ENCODE peak calls at places on chromosomes 11 and 22, in seven cellular contexts. H, A, Q, N, I, K and L are unnamed samples.

GRCh38 chr11:36953986-36954385 is 355.9 kb upstream of the RAG2 start:
- DNase-seq in H (no peak), A (no peak), Q (no peak), N (no peak), I (no peak), K (no peak), L (no peak)

GRCh38 chr11:100682247-100682969 is 4.7 kb upstream of the ARHGAP42 start:
- DNase-seq in H (no peak), A (peak), Q (no peak), N (no peak), I (no peak), K (no peak), L (no peak)

GRCh38 chr11:102989379-102990047 is 34.0 kb upstream of the MMP13 start:
- DNase-seq in H (no peak), A (no peak), Q (no peak), N (no peak), I (no peak), K (no peak), L (no peak)

GRCh38 chr11:2805388-2806057 is 80.1 kb downstream of the CDKN1C start:
- DNase-seq in H (no peak), A (no peak), Q (no peak), N (peak), I (no peak), K (no peak), L (no peak)

GRCh38 chr11:122524532-122524882 is 131.0 kb upstream of the UBASH3B start:
- DNase-seq in H (no peak), A (peak), Q (no peak), N (no peak), I (no peak), K (no peak), L (no peak)

GRCh38 chr22:49212002-49212401 is 615.7 kb downstream of the BRD1 start:
- DNase-seq in H (no peak), A (no peak), Q (no peak), N (peak), I (no peak), K (no peak), L (no peak)

GRCh38 chr22:44689173-44689572 is 12.8 kb upstream of the PRR5 start:
- DNase-seq in H (no peak), A (no peak), Q (no peak), N (no peak), I (no peak), K (no peak), L (no peak)

GRCh38 chr11:27443746-27444465 is 28.7 kb downstream of the LGR4 start:
- DNase-seq in H (no peak), A (no peak), Q (no peak), N (no peak), I (no peak), K (no peak), L (no peak)

GRCh38 chr11:15161746-15162145 is 47.0 kb downstream of the INSC start:
- DNase-seq in H (no peak), A (no peak), Q (no peak), N (no peak), I (no peak), K (no peak), L (no peak)

GRCh38 chr22:39090426-39091064 is 6.5 kb upstream of the APOBEC3H start:
- DNase-seq in H (peak), A (no peak), Q (peak), N (no peak), I (peak), K (peak), L (peak)

GRCh38 chr22:23834406-23834805 is 4.4 kb downstream of the DERL3 start:
- DNase-seq in H (no peak), A (no peak), Q (no peak), N (no peak), I (no peak), K (no peak), L (no peak)

GRCh38 chr11:131486100-131486499 is 115.7 kb downstream of the NTM start:
- DNase-seq in H (no peak), A (no peak), Q (no peak), N (no peak), I (no peak), K (no peak), L (no peak)

GRCh38 chr22:40300884-40301672 is 45.2 kb upstream of the ADSL start:
- DNase-seq in H (no peak), A (no peak), Q (no peak), N (no peak), I (no peak), K (no peak), L (no peak)